ENCODE peak calls at places on chromosomes 16 and 17, in four cellular contexts. V, B, L and W are unnamed samples.

GRCh38 chr16:66841366-66841765 is 2.8 kb upstream of the CA7 start:
- DNase-seq in B (no peak), L (no peak), V (no peak), W (no peak)

GRCh38 chr16:84841787-84842300 is 22.1 kb downstream of the CRISPLD2 start:
- DNase-seq in B (no peak), L (no peak), V (no peak), W (no peak)

GRCh38 chr17:83081561-83082201 is 2.3 kb downstream of the METRNL start:
- DNase-seq in V (peak), B (no peak), L (no peak), W (peak)

GRCh38 chr16:86198201-86199118 is 299.5 kb downstream of the IRF8 start:
- DNase-seq in B (no peak), L (no peak), V (no peak), W (no peak)

GRCh38 chr17:9239821-9240658 is 218.7 kb downstream of the NTN1 start:
- DNase-seq in V (peak), B (peak), L (peak), W (peak)

GRCh38 chr17:49565948-49566491 is 9.7 kb upstream of the NXPH3 start:
- DNase-seq in B (no peak), L (no peak), V (peak), W (peak)

GRCh38 chr16:1612320-1613111 is at the start of gene CRAMP1:
- DNase-seq in B (no peak), L (no peak), V (no peak), W (no peak)

GRCh38 chr16:85323230-85323960 is 211.1 kb upstream of the CIBAR2 start:
- DNase-seq in B (no peak), V (no peak), L (no peak), W (no peak)

GRCh38 chr16:7137560-7138330 is 194.9 kb upstream of the RBFOX1 start:
- DNase-seq in B (no peak), V (no peak), L (no peak), W (no peak)

GRCh38 chr16:28616636-28617035 is 6.8 kb upstream of the SULT1A1 start:
- DNase-seq in B (no peak), V (peak), L (no peak), W (no peak)

GRCh38 chr16:25108054-25108453 is 3.5 kb upstream of the LCMT1 start:
- DNase-seq in B (no peak), L (peak), V (no peak), W (no peak)

GRCh38 chr16:77834600-77834963 is 46.2 kb downstream of the VAT1L start:
- DNase-seq in L (no peak), V (no peak), B (no peak), W (no peak)